ENCODE peak calls at places on chromosomes 5 and 9, in ten cellular contexts. T is A549, I is HCT116, E is GM12878, F is HepG2, H is WTC11, Z is SK-N-SH, G is K562, W is endothelial cell of umbilical vein, U is H1. Y is an unnamed sample.

GRCh38 chr9:87372401-87372851 is 125.2 kb upstream of the DAPK1 start:
- DNase-seq in Z (no peak), F (peak), E (no peak), T (peak), G (no peak), U (no peak), I (no peak), W (no peak), H (no peak), Y (no peak)

GRCh38 chr5:137376127-137376526 is 123.0 kb downstream of the SPOCK1 start:
- DNase-seq in U (no peak), H (peak), F (no peak), E (no peak), I (no peak), T (no peak), W (no peak), G (no peak), Z (no peak), Y (no peak)

GRCh38 chr9:70081120-70081495 is 37.5 kb downstream of the MAMDC2 start:
- DNase-seq in H (no peak), W (peak), U (no peak), Z (no peak), I (no peak), E (no peak), G (no peak), T (no peak), F (no peak), Y (peak)

GRCh38 chr5:132049559-132049958 is 10.9 kb upstream of the IL3 start:
- DNase-seq in Z (no peak), I (no peak), W (no peak), T (no peak), E (no peak), G (no peak), H (no peak), U (no peak), F (no peak), Y (no peak)

GRCh38 chr5:134821841-134822240 is 23.9 kb upstream of the C5orf24 start:
- DNase-seq in W (no peak), Z (no peak), F (no peak), E (no peak), G (no peak), U (no peak), I (no peak), H (no peak), T (no peak), Y (no peak)

GRCh38 chr5:39024005-39024404 is 50.2 kb downstream of the RICTOR start:
- DNase-seq in F (no peak), U (no peak), I (no peak), H (peak), G (no peak), T (no peak), W (no peak), E (no peak), Z (no peak), Y (peak)

GRCh38 chr5:14829396-14829795 is 42.2 kb downstream of the ANKH start:
- DNase-seq in Z (no peak), G (no peak), E (no peak), H (no peak), I (no peak), U (no peak), W (no peak), T (no peak), F (no peak), Y (no peak)

GRCh38 chr5:67983251-67983941 is 232.2 kb upstream of the PIK3R1 start:
- DNase-seq in U (no peak), T (no peak), E (no peak), H (no peak), I (peak), W (peak), Z (no peak), G (no peak), F (no peak), Y (peak)

GRCh38 chr9:20611751-20612287 is 10.5 kb downstream of the MLLT3 start:
- DNase-seq in G (no peak), T (peak), H (no peak), E (no peak), Z (peak), I (no peak), F (peak), W (peak), U (no peak), Y (peak)

GRCh38 chr9:22073349-22073748 is 64.2 kb upstream of the CDKN2B start:
- DNase-seq in F (no peak), T (no peak), H (no peak), E (no peak), W (no peak), G (no peak), U (no peak), I (no peak), Z (no peak), Y (no peak)

GRCh38 chr5:178477224-178478201 is 112.7 kb downstream of the COL23A1 start:
- DNase-seq in H (no peak), U (no peak), F (no peak), G (no peak), T (no peak), W (no peak), Z (no peak), E (no peak), I (no peak), Y (peak)

GRCh38 chr5:174119386-174119785 is 73.9 kb downstream of the NSG2 start:
- DNase-seq in Z (no peak), W (no peak), F (no peak), H (no peak), U (no peak), E (no peak), T (no peak), I (no peak), G (no peak), Y (no peak)

GRCh38 chr5:112738180-112738560 is 485 bp downstream of the APC start:
- DNase-seq in F (no peak), G (peak), H (no peak), U (no peak), I (no peak), W (no peak), T (no peak), E (no peak), Z (peak), Y (peak)

GRCh38 chr9:69582544-69583297 is 89.5 kb downstream of the APBA1 start:
- DNase-seq in F (no peak), T (no peak), G (no peak), I (no peak), E (no peak), U (no peak), W (peak), Z (peak), H (no peak), Y (no peak)

GRCh38 chr5:18329346-18329745 is 695.1 kb downstream of the TAF11L14 start:
- DNase-seq in I (no peak), T (peak), E (no peak), U (no peak), H (no peak), W (no peak), F (no peak), Z (no peak), G (no peak), Y (no peak)

GRCh38 chr5:10581867-10582511 is 18.1 kb downstream of the ANKRD33B start:
- DNase-seq in Z (no peak), U (no peak), T (no peak), E (no peak), H (no peak), I (no peak), G (no peak), W (no peak), F (no peak), Y (no peak)

GRCh38 chr5:669111-669841 is 23.9 kb downstream of the TPPP start:
- DNase-seq in I (no peak), Z (peak), F (peak), H (peak), T (no peak), W (peak), E (no peak), U (no peak), G (peak), Y (peak)

GRCh38 chr5:37520811-37521210 is 141.7 kb downstream of the WDR70 start:
- DNase-seq in W (no peak), H (no peak), U (no peak), G (no peak), T (no peak), E (no peak), Z (no peak), F (peak), I (no peak), Y (no peak)

GRCh38 chr9:34686231-34686630 is 4.8 kb downstream of the CCL19 start:
- DNase-seq in G (no peak), Z (no peak), I (no peak), W (no peak), H (no peak), E (no peak), F (no peak), U (no peak), T (no peak), Y (no peak)

GRCh38 chr5:1295650-1296037 is 776 bp upstream of the TERT start:
- DNase-seq in W (no peak), Z (no peak), I (no peak), E (no peak), F (no peak), H (no peak), G (no peak), T (no peak), U (no peak), Y (no peak)

GRCh38 chr5:95283022-95283615 is 1.8 kb downstream of the MCTP1 start:
- DNase-seq in I (no peak), E (no peak), Z (no peak), H (no peak), W (peak), F (no peak), G (no peak), U (no peak), T (no peak), Y (no peak)

DNA sequence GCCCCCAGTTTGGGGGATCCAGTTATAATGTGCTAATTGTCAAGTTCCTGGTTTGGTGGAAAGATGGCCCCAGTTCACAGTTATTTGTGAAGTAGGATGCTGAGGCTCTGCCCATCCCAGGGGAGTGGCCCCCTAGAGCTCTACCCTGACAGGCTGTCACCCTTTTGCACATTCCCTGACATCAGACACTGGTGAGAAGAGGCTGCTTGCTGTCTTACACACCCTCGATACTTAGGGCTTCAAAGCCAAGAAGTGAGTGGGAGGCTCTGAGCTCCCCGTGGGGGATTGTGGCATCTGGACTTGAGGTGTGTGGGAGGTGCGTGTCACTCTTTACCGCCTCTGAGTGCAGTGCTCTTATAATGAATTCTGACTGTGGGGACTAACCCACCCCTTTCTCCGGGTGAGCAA is 168.5 kb downstream of the DOCK2 start:
- DNase-seq in W (no peak), U (no peak), G (peak), F (no peak), E (peak), H (no peak), T (no peak), I (no peak), Z (no peak), Y (peak)
- TF ChIP-seq MAX in W (no peak), U (no peak), G (no peak), F (no peak), E (peak), H (no peak), T (no peak), I (no peak), Z (no peak), Y (peak)

GRCh38 chr9:15353892-15354291 is 46.9 kb upstream of the TTC39B start:
- DNase-seq in E (no peak), H (no peak), Z (no peak), W (no peak), T (no peak), I (no peak), F (no peak), U (no peak), G (no peak), Y (no peak)

GRCh38 chr9:15357050-15357653 is 50.1 kb upstream of the TTC39B start:
- DNase-seq in F (peak), T (peak), E (no peak), W (no peak), U (no peak), H (peak), I (no peak), G (no peak), Z (no peak), Y (peak)

GRCh38 chr9:15352301-15352700 is 45.3 kb upstream of the TTC39B start:
- DNase-seq in G (no peak), U (no peak), E (no peak), Z (no peak), F (peak), T (no peak), I (no peak), H (no peak), W (no peak), Y (no peak)

GRCh38 chr9:15355669-15356068 is 48.7 kb upstream of the TTC39B start:
- DNase-seq in U (no peak), H (no peak), F (no peak), T (no peak), Z (no peak), I (no peak), E (no peak), G (no peak), W (no peak), Y (no peak)

DNA sequence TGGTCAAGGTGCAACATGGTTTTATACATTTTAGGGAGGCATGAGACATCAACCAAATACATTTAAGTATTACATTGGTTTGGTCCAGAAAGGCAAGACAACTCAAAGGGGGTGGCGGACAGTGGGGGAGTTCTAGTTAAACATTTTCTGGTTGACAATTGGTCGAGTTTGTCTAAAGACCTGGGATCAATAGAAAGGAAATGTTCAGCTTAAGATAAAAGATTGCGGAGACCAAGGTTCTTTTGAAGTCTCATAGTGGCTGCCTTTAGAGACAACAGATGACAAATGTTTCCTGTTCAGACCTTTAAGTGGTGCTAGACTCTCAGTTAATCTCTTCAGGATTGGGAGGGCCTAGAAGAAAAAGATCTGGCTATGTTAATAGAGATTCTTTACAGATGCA is 47.7 kb upstream of the TTC39B start:
- DNase-seq in Z (no peak), G (no peak), E (no peak), U (no peak), W (no peak), F (peak), I (no peak), H (no peak), T (no peak), Y (no peak)
- TF ChIP-seq CTCF in Z (no peak), G (no peak), E (no peak), U (no peak), W (no peak), F (peak), I (no peak), H (no peak), T (no peak), Y (no peak)

GRCh38 chr9:92917176-92917800 is 30.0 kb upstream of the FGD3 start:
- DNase-seq in G (no peak), I (no peak), U (no peak), F (no peak), Z (no peak), H (no peak), W (no peak), T (no peak), E (no peak), Y (peak)

DNA sequence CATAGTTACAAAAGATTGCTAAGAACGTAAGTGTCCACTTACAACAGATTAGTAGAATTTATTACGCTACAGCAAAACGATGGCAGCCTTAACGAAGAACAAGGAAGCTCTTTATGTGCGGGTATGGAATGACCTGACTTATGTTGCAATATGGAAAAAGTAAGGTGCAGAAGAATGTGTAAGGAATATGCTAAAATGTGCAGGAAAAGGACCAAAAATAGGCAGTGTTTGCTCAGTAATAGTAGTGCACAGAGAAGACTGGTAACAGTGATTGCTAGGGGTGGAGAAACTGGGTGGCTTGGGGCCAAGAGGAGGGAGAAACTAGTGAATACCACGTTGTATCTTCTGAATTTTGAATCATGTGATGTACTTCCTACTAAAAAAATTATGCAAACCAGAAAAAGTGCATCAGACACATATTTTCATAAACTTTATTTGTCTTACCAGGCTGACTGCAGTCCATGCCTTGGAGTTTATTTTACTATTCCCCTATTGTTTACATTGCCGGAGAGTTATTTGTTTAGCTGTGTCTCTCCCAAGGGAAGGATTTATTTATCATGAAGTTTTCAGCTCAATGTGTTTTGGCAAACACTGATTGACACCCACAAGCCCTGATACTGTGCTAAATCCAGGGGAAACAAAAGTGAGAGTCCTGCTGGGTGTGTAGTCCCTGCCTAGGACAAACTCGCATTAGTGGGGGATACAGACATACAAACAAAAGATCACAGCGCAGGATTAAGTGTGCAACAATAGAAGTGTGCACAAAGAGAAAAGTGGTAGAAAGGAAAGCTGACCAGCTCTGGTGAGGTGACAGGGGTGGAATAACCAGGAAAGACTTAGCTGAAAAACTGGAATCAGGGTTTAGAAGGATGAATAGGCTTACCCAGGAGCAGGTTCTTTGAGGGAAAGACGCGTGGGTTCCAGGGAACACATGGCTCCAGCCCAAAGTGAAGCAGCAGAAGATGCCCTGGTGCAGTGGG is 33.9 kb upstream of the ZNF484 start:
- DNase-seq in E (no peak), W (no peak), T (peak), U (no peak), F (peak), H (no peak), G (no peak), I (no peak), Z (no peak), Y (no peak)
- TF ChIP-seq MAX in E (no peak), W (no peak), T (no peak), U (no peak), F (no peak), H (no peak), G (no peak), I (no peak), Z (no peak), Y (no peak)

DNA sequence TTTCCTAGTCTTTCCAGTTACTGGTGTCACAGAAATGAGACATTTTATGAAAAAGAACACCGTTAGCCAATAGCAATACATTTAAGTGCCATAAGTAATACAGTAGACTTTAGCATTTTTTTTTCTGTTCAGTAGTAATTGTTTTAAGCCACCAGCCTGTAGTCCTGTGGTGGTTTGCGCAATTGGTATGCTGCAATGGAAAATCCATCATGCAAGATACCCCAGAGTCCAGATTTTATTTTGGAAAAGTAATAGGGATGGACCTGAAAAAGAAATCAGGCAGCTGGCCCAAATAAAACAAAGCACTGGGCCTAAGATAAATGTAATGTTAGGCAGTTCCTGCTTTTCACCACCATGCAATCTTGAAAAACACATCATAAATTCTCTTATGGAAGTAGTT is 94.6 kb upstream of the RASGRF2 start:
- DNase-seq in H (no peak), W (no peak), F (no peak), E (no peak), I (no peak), U (no peak), Z (no peak), G (no peak), T (no peak), Y (peak)
- TF ChIP-seq CTCF in H (no peak), W (no peak), F (no peak), E (no peak), I (no peak), U (no peak), Z (no peak), G (no peak), T (no peak), Y (no peak)

GRCh38 chr9:98317134-98317857 is 61.8 kb upstream of the TBC1D2 start:
- DNase-seq in Z (peak), I (no peak), G (no peak), E (no peak), H (no peak), T (no peak), F (no peak), U (no peak), W (peak), Y (no peak)
- TF ChIP-seq MAX in Z (no peak), I (no peak), G (no peak), E (no peak), H (no peak), T (no peak), F (no peak), U (no peak), W (no peak), Y (no peak)

DNA sequence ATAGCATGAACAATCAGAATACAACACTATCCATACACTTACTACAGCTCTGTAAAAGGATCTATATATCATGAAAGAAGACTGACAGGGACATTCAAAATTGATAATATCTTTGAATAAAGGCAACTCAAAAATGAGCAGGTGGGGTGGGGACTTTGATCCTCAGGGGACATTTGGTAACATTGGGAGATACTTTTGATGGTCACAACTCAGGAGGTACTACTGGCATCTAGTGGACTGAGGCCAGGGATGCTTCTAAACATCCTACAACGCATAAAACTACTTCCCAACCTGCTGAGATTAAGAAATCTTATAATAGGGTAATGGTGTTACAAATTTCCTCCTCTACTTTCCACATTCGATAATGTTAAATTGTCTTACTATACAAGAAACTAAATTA is 243.9 kb downstream of the ARL15 start:
- DNase-seq in H (no peak), E (no peak), G (no peak), F (no peak), I (no peak), T (peak), W (no peak), Z (no peak), U (no peak), Y (no peak)
- TF ChIP-seq CTCF in H (no peak), E (no peak), G (no peak), F (peak), I (no peak), T (peak), W (no peak), Z (peak), U (peak), Y (no peak)

GRCh38 chr5:140791111-140791510 is 3.5 kb upstream of the PCDHA2 start:
- DNase-seq in U (no peak), I (no peak), T (no peak), W (no peak), E (no peak), Z (no peak), F (no peak), G (no peak), H (no peak), Y (peak)

GRCh38 chr5:140800816-140801493 is at the start of gene PCDHA3:
- DNase-seq in E (no peak), Z (no peak), T (peak), F (peak), W (peak), U (no peak), H (no peak), G (no peak), I (no peak), Y (peak)

GRCh38 chr5:140796718-140797095 is 2.1 kb downstream of the PCDHA2 start:
- DNase-seq in E (no peak), U (no peak), Z (no peak), I (no peak), W (no peak), G (no peak), H (no peak), F (no peak), T (no peak), Y (no peak)

GRCh38 chr5:140794594-140795258 is at the start of gene PCDHA2:
- DNase-seq in F (no peak), Z (no peak), H (no peak), G (no peak), E (no peak), W (no peak), U (no peak), T (peak), I (no peak), Y (peak)

GRCh38 chr5:140795259-140795641 is 598 bp downstream of the PCDHA2 start:
- DNase-seq in W (no peak), U (no peak), G (peak), T (peak), Z (no peak), E (no peak), F (no peak), H (no peak), I (no peak), Y (no peak)
- TF ChIP-seq MAX in W (no peak), U (no peak), G (no peak), T (no peak), Z (no peak), E (no peak), F (no peak), H (peak), I (no peak), Y (no peak)

Y was measured in NB4.